ENCODE peak calls at places on chromosome 11, in seven cellular contexts. One of them, this sample, is unnamed.

GRCh38 chr11:63012450-63013238 is 3.0 kb downstream of the SLC22A8 start:
- DNase-seq in iPS-NIHi11: no peak
- DNase-seq in breast epithelium: no peak
- DNase-seq in activated CD4-positive, alpha-beta T cell treated with anti-CD3 and anti-CD28 coated beads for 36 hours: no peak
- DNase-seq in stimulated activated CD4-positive, alpha-beta T cell treated with anti-CD3 and anti-CD28 coated beads, Interleukin-15, amount 100 ng/mL, for 24 hours: no peak
- DNase-seq in substantia nigra: no peak
- DNase-seq in activated naive CD4-positive, alpha-beta T cell: no peak
- DNase-seq in this sample: no peak

GRCh38 chr11:93145381-93145780 is 52.4 kb downstream of the SLC36A4 start:
- DNase-seq in activated CD4-positive, alpha-beta T cell treated with anti-CD3 and anti-CD28 coated beads for 36 hours: no peak
- DNase-seq in stimulated activated CD4-positive, alpha-beta T cell treated with anti-CD3 and anti-CD28 coated beads, Interleukin-15, amount 100 ng/mL, for 24 hours: no peak
- DNase-seq in substantia nigra: no peak
- DNase-seq in activated naive CD4-positive, alpha-beta T cell: no peak
- DNase-seq in iPS-NIHi11: no peak
- DNase-seq in breast epithelium: no peak
- DNase-seq in this sample: no peak

GRCh38 chr11:94593030-94593429 is 25.9 kb downstream of the PIWIL4 start:
- DNase-seq in breast epithelium: no peak
- DNase-seq in stimulated activated CD4-positive, alpha-beta T cell treated with anti-CD3 and anti-CD28 coated beads, Interleukin-15, amount 100 ng/mL, for 24 hours: no peak
- DNase-seq in activated naive CD4-positive, alpha-beta T cell: no peak
- DNase-seq in iPS-NIHi11: no peak
- DNase-seq in substantia nigra: no peak
- DNase-seq in activated CD4-positive, alpha-beta T cell treated with anti-CD3 and anti-CD28 coated beads for 36 hours: no peak
- DNase-seq in this sample: no peak

GRCh38 chr11:32658639-32659406 is 75.2 kb downstream of the EIF3M start:
- DNase-seq in substantia nigra: no peak
- DNase-seq in breast epithelium: no peak
- DNase-seq in activated naive CD4-positive, alpha-beta T cell: no peak
- DNase-seq in stimulated activated CD4-positive, alpha-beta T cell treated with anti-CD3 and anti-CD28 coated beads, Interleukin-15, amount 100 ng/mL, for 24 hours: no peak
- DNase-seq in iPS-NIHi11: no peak
- DNase-seq in activated CD4-positive, alpha-beta T cell treated with anti-CD3 and anti-CD28 coated beads for 36 hours: no peak
- DNase-seq in this sample: no peak

GRCh38 chr11:75431533-75432525 is 1.2 kb downstream of the KLHL35 start:
- DNase-seq in stimulated activated CD4-positive, alpha-beta T cell treated with anti-CD3 and anti-CD28 coated beads, Interleukin-15, amount 100 ng/mL, for 24 hours: no peak
- DNase-seq in activated naive CD4-positive, alpha-beta T cell: no peak
- DNase-seq in activated CD4-positive, alpha-beta T cell treated with anti-CD3 and anti-CD28 coated beads for 36 hours: no peak
- DNase-seq in breast epithelium: no peak
- DNase-seq in iPS-NIHi11: peak; percentile 47
- DNase-seq in substantia nigra: no peak
- DNase-seq in this sample: no peak

GRCh38 chr11:64436025-64436424 is 77.1 kb downstream of the RPS6KA4 start:
- DNase-seq in breast epithelium: no peak
- DNase-seq in activated CD4-positive, alpha-beta T cell treated with anti-CD3 and anti-CD28 coated beads for 36 hours: no peak
- DNase-seq in iPS-NIHi11: no peak
- DNase-seq in stimulated activated CD4-positive, alpha-beta T cell treated with anti-CD3 and anti-CD28 coated beads, Interleukin-15, amount 100 ng/mL, for 24 hours: no peak
- DNase-seq in activated naive CD4-positive, alpha-beta T cell: no peak
- DNase-seq in substantia nigra: no peak
- DNase-seq in this sample: no peak

GRCh38 chr11:107908211-107908610 is 20.0 kb upstream of the RAB39A start:
- DNase-seq in activated CD4-positive, alpha-beta T cell treated with anti-CD3 and anti-CD28 coated beads for 36 hours: no peak
- DNase-seq in activated naive CD4-positive, alpha-beta T cell: no peak
- DNase-seq in iPS-NIHi11: no peak
- DNase-seq in breast epithelium: no peak
- DNase-seq in substantia nigra: no peak
- DNase-seq in stimulated activated CD4-positive, alpha-beta T cell treated with anti-CD3 and anti-CD28 coated beads, Interleukin-15, amount 100 ng/mL, for 24 hours: no peak
- DNase-seq in this sample: no peak

GRCh38 chr11:62544521-62545436 is 1.8 kb downstream of the AHNAK start:
- DNase-seq in activated CD4-positive, alpha-beta T cell treated with anti-CD3 and anti-CD28 coated beads for 36 hours: peak; percentile 52
- DNase-seq in activated naive CD4-positive, alpha-beta T cell: no peak
- DNase-seq in iPS-NIHi11: no peak
- DNase-seq in breast epithelium: no peak
- DNase-seq in stimulated activated CD4-positive, alpha-beta T cell treated with anti-CD3 and anti-CD28 coated beads, Interleukin-15, amount 100 ng/mL, for 24 hours: peak; percentile 56
- DNase-seq in substantia nigra: no peak
- DNase-seq in this sample: no peak

GRCh38 chr11:63243533-63243932 is at the start of gene SLC22A25:
- DNase-seq in breast epithelium: no peak
- DNase-seq in iPS-NIHi11: no peak
- DNase-seq in activated naive CD4-positive, alpha-beta T cell: no peak
- DNase-seq in stimulated activated CD4-positive, alpha-beta T cell treated with anti-CD3 and anti-CD28 coated beads, Interleukin-15, amount 100 ng/mL, for 24 hours: no peak
- DNase-seq in activated CD4-positive, alpha-beta T cell treated with anti-CD3 and anti-CD28 coated beads for 36 hours: no peak
- DNase-seq in substantia nigra: no peak
- DNase-seq in this sample: no peak